ENCODE peak calls at places on chromosomes 13 and 19, in five cellular contexts. N, T, I, H and Q are unnamed samples.

GRCh38 chr13:98586400-98587144 is 9.7 kb upstream of the STK24 start:
- DNase-seq in N (no peak), T (no peak), I (no peak), H (no peak), Q (no peak)

GRCh38 chr13:41791056-41791455 is 169.9 kb downstream of the VWA8 start:
- DNase-seq in N (no peak), T (peak; percentile 13), I (no peak), H (no peak), Q (no peak)

GRCh38 chr19:17347361-17347760 is 10.0 kb downstream of the GTPBP3 start:
- DNase-seq in N (no peak), T (peak; percentile 35), I (no peak), H (no peak), Q (no peak)

GRCh38 chr19:4140237-4140711 is 13.2 kb upstream of the CREB3L3 start:
- DNase-seq in N (peak; percentile 50), T (peak; percentile 73), I (no peak), H (no peak), Q (no peak)

GRCh38 chr13:74907788-74908187 is 574.2 kb downstream of the TBC1D4 start:
- DNase-seq in N (no peak), T (no peak), I (no peak), H (no peak), Q (no peak)

GRCh38 chr13:86653009-86653408 is 853.8 kb upstream of the SLITRK6 start:
- DNase-seq in N (no peak), T (no peak), I (no peak), H (no peak), Q (no peak)

GRCh38 chr19:10936661-10937084 is 8.1 kb downstream of the TIMM29 start:
- DNase-seq in N (peak; percentile 57), T (peak; percentile 81), I (no peak), H (no peak), Q (no peak)

GRCh38 chr13:113946409-113947181 is 27.3 kb downstream of the C13orf46 start:
- DNase-seq in N (no peak), T (no peak), I (no peak), H (no peak), Q (no peak)

GRCh38 chr19:51338563-51339312 is 3.2 kb downstream of the VSIG10L start:
- DNase-seq in N (peak; percentile 92), T (peak; percentile 80), I (peak; percentile 76), H (peak; percentile 93), Q (peak; percentile 93)

GRCh38 chr19:1259873-1260748 is 9.0 kb upstream of the CIRBP start:
- DNase-seq in N (peak; percentile 40), T (peak; percentile 44), I (no peak), H (peak; percentile 82), Q (no peak)

GRCh38 chr19:42540071-42540553 is 11.8 kb upstream of the CEACAM1 start:
- DNase-seq in N (no peak), T (peak; percentile 32), I (peak; percentile 6), H (peak; percentile 52), Q (peak; percentile 55)